ENCODE peak calls at places on chromosomes 4 and X, in six cellular contexts. O is heart right ventricle; Q is right lobe of liver; M is CD8-positive, alpha-beta T cell; L is left lung; P is heart left ventricle. D is an unnamed sample.

GRCh38 chr4:99404595-99405287 is 30.4 kb downstream of the ADH7 start:
- ATAC-seq in O (peak; percentile 45), Q (peak; percentile 74), M (no peak), L (peak; percentile 60), P (peak; percentile 89), D (peak; percentile 34)

GRCh38 chr4:3766791-3767561 is 791 bp downstream of the ADRA2C start:
- ATAC-seq in O (no peak), Q (no peak), M (no peak), L (no peak), P (no peak), D (no peak)

GRCh38 chr4:153513596-153513995 is 47.4 kb downstream of the TMEM131L start:
- ATAC-seq in O (no peak), Q (no peak), M (no peak), L (peak; percentile 12), P (peak; percentile 65), D (peak; percentile 64)

GRCh38 chrX:47078129-47079043 is at the start of gene RGN:
- ATAC-seq in O (peak; percentile 78), Q (peak; percentile 61), M (no peak), L (peak; percentile 75), P (peak; percentile 78), D (peak; percentile 51)

GRCh38 chr4:177699365-177700213 is 257.4 kb upstream of the AGA start:
- ATAC-seq in O (no peak), Q (peak; percentile 96), M (no peak), L (no peak), P (no peak), D (no peak)

GRCh38 chr4:107552306-107552705 is 167.7 kb downstream of the PAPSS1 start:
- ATAC-seq in O (no peak), Q (no peak), M (no peak), L (no peak), P (no peak), D (no peak)

GRCh38 chr4:169975837-169976796 is 50.1 kb downstream of the MFAP3L start:
- ATAC-seq in O (no peak), Q (peak; percentile 94), M (no peak), L (peak; percentile 77), P (no peak), D (no peak)

GRCh38 chr4:79831701-79832514 is 241.1 kb downstream of the ANTXR2 start:
- ATAC-seq in O (no peak), Q (no peak), M (no peak), L (no peak), P (no peak), D (no peak)

GRCh38 chr4:158786155-158786581 is 17.3 kb downstream of the FNIP2 start:
- ATAC-seq in O (peak; percentile 48), Q (peak; percentile 35), M (no peak), L (peak; percentile 52), P (peak; percentile 34), D (no peak)

GRCh38 chrX:22628275-22628674 is 355.6 kb downstream of the CBLL2 start:
- ATAC-seq in O (peak; percentile 90), Q (no peak), M (no peak), L (no peak), P (peak; percentile 89), D (no peak)

GRCh38 chr4:93828332-93828829 is at the start of gene ATOH1:
- ATAC-seq in O (peak; percentile 51), Q (no peak), M (no peak), L (peak; percentile 79), P (peak; percentile 72), D (no peak)

GRCh38 chrX:40209951-40210617 is 112.3 kb upstream of the BCOR start:
- ATAC-seq in O (no peak), Q (no peak), M (no peak), L (peak; percentile 80), P (no peak), D (no peak)

GRCh38 chr4:41305486-41305885 is 48.8 kb downstream of the UCHL1 start:
- ATAC-seq in O (no peak), Q (no peak), M (no peak), L (no peak), P (peak; percentile 21), D (no peak)

GRCh38 chr4:107658400-107659326 is 61.4 kb downstream of the PAPSS1 start:
- ATAC-seq in O (no peak), Q (no peak), M (no peak), L (no peak), P (no peak), D (no peak)

GRCh38 chrX:421646-422325 is 35.1 kb upstream of the PPP2R3B start:
- ATAC-seq in O (no peak), Q (no peak), M (no peak), L (no peak), P (no peak), D (no peak)

GRCh38 chr4:83489711-83490326 is 4.9 kb upstream of the ABRAXAS1 start:
- ATAC-seq in O (no peak), Q (no peak), M (no peak), L (no peak), P (no peak), D (no peak)
- TF ChIP-seq CTCF in O (no peak), Q (no peak), M (no peak), L (no peak), P (no peak), D (no peak)

DNA sequence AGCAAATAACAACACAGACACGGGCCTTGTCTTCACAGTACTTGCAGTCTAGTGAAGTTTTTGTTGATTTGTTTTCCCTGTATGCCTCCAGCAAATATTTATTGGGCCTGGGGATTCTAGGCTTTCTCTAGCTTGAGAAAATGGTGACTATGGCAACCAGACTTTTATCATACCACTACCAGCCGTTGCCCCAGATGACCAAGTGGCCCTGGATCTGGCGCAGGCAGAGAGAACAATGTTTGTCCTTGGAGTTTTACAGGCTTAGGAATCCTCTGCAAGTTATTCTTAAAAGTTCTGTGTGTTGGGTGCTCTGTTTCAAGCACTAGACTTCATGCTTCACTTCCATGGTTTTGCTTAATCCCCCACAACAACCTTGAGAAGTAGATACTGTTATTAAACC is 94.8 kb downstream of the AKAP4 start:
- ATAC-seq in O (no peak), Q (no peak), M (no peak), L (no peak), P (no peak), D (no peak)
- H3K27ac ChIP-seq in O (no peak overlapping the region), Q (no peak overlapping the region), M (no peak overlapping the region), L (no peak overlapping the region), P (no peak overlapping the region), D (no peak overlapping the region)

GRCh38 chr4:76238236-76238635 is 13.3 kb upstream of the FAM47E start:
- ATAC-seq in O (no peak), Q (no peak), M (no peak), L (no peak), P (peak; percentile 89), D (no peak)

GRCh38 chr4:76235915-76236314 is 15.6 kb upstream of the FAM47E start:
- ATAC-seq in O (no peak), Q (peak; percentile 57), M (no peak), L (peak; percentile 65), P (no peak), D (no peak)

GRCh38 chr4:76240236-76240635 is 11.3 kb upstream of the FAM47E start:
- ATAC-seq in O (no peak), Q (no peak), M (no peak), L (no peak), P (no peak), D (no peak)

GRCh38 chr4:76235407-76235806 is 16.1 kb upstream of the FAM47E start:
- ATAC-seq in O (no peak), Q (peak; percentile 25), M (no peak), L (no peak), P (no peak), D (no peak)

GRCh38 chr4:76238701-76239100 is 12.8 kb upstream of the FAM47E start:
- ATAC-seq in O (no peak), Q (no peak), M (no peak), L (no peak), P (no peak), D (no peak)
- H3K4me3 ChIP-seq in O (no peak overlapping the region), Q (no peak overlapping the region), M (no peak overlapping the region), L (no peak overlapping the region), P (no peak overlapping the region), D (no peak overlapping the region)

GRCh38 chr4:9927317-9928007 is 93.8 kb downstream of the SLC2A9 start:
- ATAC-seq in O (peak; percentile 79), Q (no peak), M (no peak), L (peak; percentile 23), P (peak; percentile 68), D (no peak)
- TF ChIP-seq CTCF in O (peak; percentile 38), Q (no peak), M (no peak), L (no peak), P (no peak), D (no peak)

DNA sequence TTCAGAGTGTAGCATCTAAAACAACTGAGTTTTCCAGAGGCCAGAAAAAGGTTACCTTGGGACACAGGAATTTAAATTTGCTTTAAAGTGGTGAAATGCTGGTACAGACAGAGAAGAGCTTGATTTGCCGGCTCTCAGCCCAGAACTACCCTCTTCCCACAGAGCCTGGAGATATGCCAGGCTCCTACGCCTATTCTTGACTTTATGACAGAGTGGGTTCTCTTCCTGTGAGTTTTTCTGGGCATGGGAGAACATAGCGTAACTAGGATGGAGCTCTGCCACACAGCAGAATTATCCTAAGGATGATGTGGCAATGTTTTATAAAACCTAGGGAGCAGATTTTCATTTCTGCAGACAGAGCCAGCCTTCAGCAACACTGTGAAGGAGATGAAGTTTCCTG is 241.8 kb downstream of the GRIA3 start:
- ATAC-seq in O (peak; percentile 67), Q (peak; percentile 22), M (no peak), L (peak; percentile 68), P (peak; percentile 31), D (no peak)
- H3K27ac ChIP-seq in O (no peak overlapping the region), Q (no peak overlapping the region), M (no peak overlapping the region), L (no peak overlapping the region), P (no peak overlapping the region), D (no peak overlapping the region)

GRCh38 chr4:140579278-140579677 is 10.5 kb upstream of the UCP1 start:
- ATAC-seq in O (no peak), Q (no peak), M (no peak), L (no peak), P (no peak), D (no peak)
- H3K4me3 ChIP-seq in O (no peak overlapping the region), Q (no peak overlapping the region), M (no peak overlapping the region), L (no peak overlapping the region), P (no peak overlapping the region), D (no peak overlapping the region)

D was measured in gastroesophageal sphincter.